ENCODE peak calls at places on chromosomes 11 and 22, in six cellular contexts. One of them, this sample, is unnamed. For H3K27me3, the result is how much of the 10 kb centered on the place peaks cover.

GRCh38 chr11:117911694-117912093 is 17.5 kb downstream of the TMPRSS13 start:
- DNase-seq in right lobe of liver: no peak
- DNase-seq in heart right ventricle: no peak
- DNase-seq in neural progenitor cell: no peak
- DNase-seq in tibial nerve: no peak
- DNase-seq in AG04450: no peak
- DNase-seq in this sample: no peak

GRCh38 chr11:93005239-93005638 is 35.8 kb downstream of the MTNR1B start:
- DNase-seq in right lobe of liver: no peak
- DNase-seq in heart right ventricle: no peak
- DNase-seq in neural progenitor cell: no peak
- DNase-seq in tibial nerve: no peak
- DNase-seq in AG04450: peak
- DNase-seq in this sample: no peak

GRCh38 chr22:38753894-38754246 is 1.9 kb downstream of the SUN2 start:
- DNase-seq in right lobe of liver: no peak
- DNase-seq in heart right ventricle: no peak
- DNase-seq in neural progenitor cell: no peak
- DNase-seq in tibial nerve: no peak
- DNase-seq in AG04450: no peak
- DNase-seq in this sample: no peak

GRCh38 chr11:575324-575995 is 810 bp upstream of the PHRF1 start:
- DNase-seq in right lobe of liver: no peak
- DNase-seq in heart right ventricle: no peak
- DNase-seq in neural progenitor cell: peak
- DNase-seq in tibial nerve: no peak
- DNase-seq in AG04450: no peak
- DNase-seq in this sample: no peak

GRCh38 chr11:27896096-27896495 is 195.8 kb upstream of the BDNF start:
- DNase-seq in right lobe of liver: no peak
- DNase-seq in heart right ventricle: no peak
- DNase-seq in neural progenitor cell: no peak
- DNase-seq in tibial nerve: no peak
- DNase-seq in AG04450: no peak
- DNase-seq in this sample: no peak

GRCh38 chr11:125053167-125053566 is 9.9 kb upstream of the SLC37A2 start:
- DNase-seq in right lobe of liver: no peak
- DNase-seq in heart right ventricle: no peak
- DNase-seq in neural progenitor cell: no peak
- DNase-seq in tibial nerve: no peak
- DNase-seq in AG04450: no peak
- DNase-seq in this sample: no peak

GRCh38 chr22:43858156-43858895 is 4.0 kb downstream of the SULT4A1 start:
- DNase-seq in right lobe of liver: peak
- DNase-seq in heart right ventricle: no peak
- DNase-seq in neural progenitor cell: no peak
- DNase-seq in tibial nerve: no peak
- DNase-seq in AG04450: no peak
- DNase-seq in this sample: no peak

GRCh38 chr22:23827351-23827995 is 11.3 kb downstream of the DERL3 start:
- DNase-seq in right lobe of liver: peak
- DNase-seq in heart right ventricle: no peak
- DNase-seq in neural progenitor cell: peak
- DNase-seq in tibial nerve: no peak
- DNase-seq in AG04450: no peak
- DNase-seq in this sample: no peak

GRCh38 chr22:40533712-40534378 is 102.7 kb downstream of the MRTFA start:
- DNase-seq in right lobe of liver: no peak
- DNase-seq in heart right ventricle: no peak
- DNase-seq in neural progenitor cell: peak
- DNase-seq in tibial nerve: no peak
- DNase-seq in AG04450: no peak
- DNase-seq in this sample: no peak

GRCh38 chr11:94739331-94739730 is 28.8 kb upstream of the AMOTL1 start:
- DNase-seq in right lobe of liver: no peak
- DNase-seq in heart right ventricle: no peak
- DNase-seq in neural progenitor cell: peak
- DNase-seq in tibial nerve: no peak
- DNase-seq in AG04450: no peak
- DNase-seq in this sample: no peak

GRCh38 chr11:118338637-118339061 is 3.9 kb downstream of the CD3D start:
- DNase-seq in right lobe of liver: no peak
- DNase-seq in heart right ventricle: no peak
- DNase-seq in neural progenitor cell: no peak
- DNase-seq in tibial nerve: no peak
- DNase-seq in AG04450: no peak
- DNase-seq in this sample: no peak

GRCh38 chr22:20775342-20775895 is 1.5 kb downstream of the SERPIND1 start:
- DNase-seq in right lobe of liver: no peak
- DNase-seq in heart right ventricle: no peak
- DNase-seq in neural progenitor cell: no peak
- DNase-seq in tibial nerve: no peak
- DNase-seq in AG04450: no peak
- DNase-seq in this sample: no peak

GRCh38 chr11:19846654-19847330 is 134.2 kb downstream of the NAV2 start:
- DNase-seq in right lobe of liver: no peak
- DNase-seq in heart right ventricle: peak
- DNase-seq in neural progenitor cell: no peak
- DNase-seq in tibial nerve: no peak
- DNase-seq in AG04450: no peak
- DNase-seq in this sample: no peak

GRCh38 chr11:72227316-72228228 is 3.0 kb downstream of the INPPL1 start:
- DNase-seq in right lobe of liver: no peak
- DNase-seq in heart right ventricle: no peak
- DNase-seq in neural progenitor cell: no peak
- DNase-seq in tibial nerve: no peak
- DNase-seq in AG04450: no peak
- DNase-seq in this sample: no peak

GRCh38 chr11:7651700-7652099 is 21.6 kb downstream of the CYB5R2 start:
- DNase-seq in right lobe of liver: no peak
- DNase-seq in heart right ventricle: no peak
- DNase-seq in neural progenitor cell: no peak
- DNase-seq in tibial nerve: no peak
- DNase-seq in AG04450: no peak
- DNase-seq in this sample: peak

GRCh38 chr22:49623176-49623575 is 204.5 kb downstream of the BRD1 start:
- DNase-seq in right lobe of liver: peak
- DNase-seq in heart right ventricle: no peak
- DNase-seq in neural progenitor cell: no peak
- DNase-seq in tibial nerve: no peak
- DNase-seq in AG04450: no peak
- DNase-seq in this sample: no peak

GRCh38 chr11:64223001-64223651 is 2.9 kb downstream of the TRPT1 start:
- DNase-seq in right lobe of liver: peak
- DNase-seq in heart right ventricle: no peak
- DNase-seq in neural progenitor cell: no peak
- DNase-seq in tibial nerve: no peak
- DNase-seq in AG04450: no peak
- DNase-seq in this sample: peak

GRCh38 chr11:94130589-94131362 is 2.1 kb downstream of the PANX1 start:
- DNase-seq in right lobe of liver: no peak
- DNase-seq in heart right ventricle: no peak
- DNase-seq in neural progenitor cell: no peak
- DNase-seq in tibial nerve: no peak
- DNase-seq in AG04450: no peak
- DNase-seq in this sample: no peak

GRCh38 chr11:11607772-11608171 is 14.0 kb downstream of the GALNT18 start:
- DNase-seq in right lobe of liver: no peak
- DNase-seq in heart right ventricle: no peak
- DNase-seq in neural progenitor cell: no peak
- DNase-seq in tibial nerve: no peak
- DNase-seq in AG04450: no peak
- DNase-seq in this sample: no peak

GRCh38 chr11:85977751-85978160 is 91.1 kb downstream of the PICALM start:
- DNase-seq in right lobe of liver: no peak
- DNase-seq in heart right ventricle: no peak
- DNase-seq in neural progenitor cell: no peak
- DNase-seq in tibial nerve: no peak
- DNase-seq in AG04450: no peak
- DNase-seq in this sample: no peak

GRCh38 chr22:43001271-43002197 is 13.4 kb downstream of the PACSIN2 start:
- DNase-seq in right lobe of liver: no peak
- DNase-seq in heart right ventricle: no peak
- DNase-seq in neural progenitor cell: no peak
- DNase-seq in tibial nerve: no peak
- DNase-seq in AG04450: no peak
- DNase-seq in this sample: no peak

GRCh38 chr11:8028766-8029165 is 41.6 kb downstream of the EIF3F start:
- DNase-seq in right lobe of liver: no peak
- DNase-seq in heart right ventricle: no peak
- DNase-seq in neural progenitor cell: no peak
- DNase-seq in tibial nerve: no peak
- DNase-seq in AG04450: no peak
- DNase-seq in this sample: no peak

GRCh38 chr11:118277312-118277711 is 13.2 kb upstream of the MPZL2 start:
- DNase-seq in right lobe of liver: no peak
- DNase-seq in heart right ventricle: no peak
- DNase-seq in neural progenitor cell: no peak
- DNase-seq in tibial nerve: no peak
- DNase-seq in AG04450: no peak
- DNase-seq in this sample: no peak

GRCh38 chr11:134019500-134019899 is 49.4 kb upstream of the JAM3 start:
- DNase-seq in right lobe of liver: peak
- DNase-seq in heart right ventricle: no peak
- DNase-seq in neural progenitor cell: no peak
- DNase-seq in tibial nerve: no peak
- DNase-seq in AG04450: no peak
- DNase-seq in this sample: no peak
- H3K27me3 ChIP-seq in right lobe of liver: under half
- H3K27me3 ChIP-seq in heart right ventricle: under half
- H3K27me3 ChIP-seq in neural progenitor cell: under half
- H3K27me3 ChIP-seq in tibial nerve: under half
- H3K27me3 ChIP-seq in AG04450: under half
- H3K27me3 ChIP-seq in this sample: under half

GRCh38 chr11:59212744-59213573 is at the start of gene MPEG1:
- DNase-seq in right lobe of liver: no peak
- DNase-seq in heart right ventricle: no peak
- DNase-seq in neural progenitor cell: no peak
- DNase-seq in tibial nerve: no peak
- DNase-seq in AG04450: no peak
- DNase-seq in this sample: no peak

GRCh38 chr11:59218893-59219292 is 6.2 kb upstream of the MPEG1 start:
- DNase-seq in right lobe of liver: no peak
- DNase-seq in heart right ventricle: no peak
- DNase-seq in neural progenitor cell: peak
- DNase-seq in tibial nerve: no peak
- DNase-seq in AG04450: no peak
- DNase-seq in this sample: no peak

GRCh38 chr11:59212222-59212621 is 505 bp downstream of the MPEG1 start:
- DNase-seq in right lobe of liver: no peak
- DNase-seq in heart right ventricle: no peak
- DNase-seq in neural progenitor cell: no peak
- DNase-seq in tibial nerve: no peak
- DNase-seq in AG04450: no peak
- DNase-seq in this sample: no peak

GRCh38 chr11:59216654-59217640 is 4.2 kb upstream of the MPEG1 start:
- DNase-seq in right lobe of liver: no peak
- DNase-seq in heart right ventricle: peak
- DNase-seq in neural progenitor cell: no peak
- DNase-seq in tibial nerve: peak
- DNase-seq in AG04450: no peak
- DNase-seq in this sample: no peak

DNA sequence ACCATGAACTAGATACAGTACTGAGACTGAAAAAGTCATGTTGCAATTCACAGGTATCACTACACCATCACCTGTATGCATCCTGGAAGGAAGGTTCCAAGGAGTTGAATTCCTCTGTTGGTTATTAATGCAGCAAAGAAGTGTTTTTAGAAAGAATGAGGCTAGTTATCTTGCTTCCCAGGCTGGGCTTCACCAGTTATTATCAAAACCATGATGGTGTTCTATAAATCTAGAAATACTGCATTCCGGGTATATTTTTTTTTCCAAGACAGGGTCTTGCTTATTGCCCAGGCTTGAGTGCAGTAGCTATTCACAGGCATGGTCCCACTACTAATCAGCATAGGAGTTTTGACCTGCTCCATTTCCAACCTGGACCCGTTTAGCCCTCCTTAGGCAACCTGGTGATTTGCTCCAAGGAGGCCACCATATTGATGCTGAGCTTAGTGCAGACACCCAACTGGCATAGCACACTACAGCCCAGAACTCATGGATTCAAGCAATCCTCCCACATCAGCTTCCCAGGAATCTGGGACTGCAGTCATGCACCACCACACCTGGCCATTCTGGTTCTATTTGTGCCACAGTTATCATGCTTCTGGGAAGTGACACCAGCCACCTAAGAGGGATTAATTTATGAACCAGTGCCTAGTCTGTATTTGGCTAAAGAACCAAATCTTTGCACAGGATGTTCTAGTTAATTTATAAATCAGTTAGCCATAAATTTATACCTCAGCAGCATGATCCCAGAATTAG is 1.6 kb upstream of the MPEG1 start:
- DNase-seq in right lobe of liver: no peak
- DNase-seq in heart right ventricle: no peak
- DNase-seq in neural progenitor cell: no peak
- DNase-seq in tibial nerve: no peak
- DNase-seq in AG04450: no peak
- DNase-seq in this sample: no peak
- H3K27me3 ChIP-seq in right lobe of liver: under half
- H3K27me3 ChIP-seq in heart right ventricle: under half
- H3K27me3 ChIP-seq in neural progenitor cell: under half
- H3K27me3 ChIP-seq in tibial nerve: under half
- H3K27me3 ChIP-seq in AG04450: under half
- H3K27me3 ChIP-seq in this sample: under half

GRCh38 chr11:123421589-123421988 is 8.5 kb upstream of the GRAMD1B start:
- DNase-seq in right lobe of liver: no peak
- DNase-seq in heart right ventricle: no peak
- DNase-seq in neural progenitor cell: no peak
- DNase-seq in tibial nerve: no peak
- DNase-seq in AG04450: no peak
- DNase-seq in this sample: no peak
- H3K27me3 ChIP-seq in right lobe of liver: under half
- H3K27me3 ChIP-seq in heart right ventricle: under half
- H3K27me3 ChIP-seq in neural progenitor cell: under half
- H3K27me3 ChIP-seq in tibial nerve: under half
- H3K27me3 ChIP-seq in AG04450: under half
- H3K27me3 ChIP-seq in this sample: under half

DNA sequence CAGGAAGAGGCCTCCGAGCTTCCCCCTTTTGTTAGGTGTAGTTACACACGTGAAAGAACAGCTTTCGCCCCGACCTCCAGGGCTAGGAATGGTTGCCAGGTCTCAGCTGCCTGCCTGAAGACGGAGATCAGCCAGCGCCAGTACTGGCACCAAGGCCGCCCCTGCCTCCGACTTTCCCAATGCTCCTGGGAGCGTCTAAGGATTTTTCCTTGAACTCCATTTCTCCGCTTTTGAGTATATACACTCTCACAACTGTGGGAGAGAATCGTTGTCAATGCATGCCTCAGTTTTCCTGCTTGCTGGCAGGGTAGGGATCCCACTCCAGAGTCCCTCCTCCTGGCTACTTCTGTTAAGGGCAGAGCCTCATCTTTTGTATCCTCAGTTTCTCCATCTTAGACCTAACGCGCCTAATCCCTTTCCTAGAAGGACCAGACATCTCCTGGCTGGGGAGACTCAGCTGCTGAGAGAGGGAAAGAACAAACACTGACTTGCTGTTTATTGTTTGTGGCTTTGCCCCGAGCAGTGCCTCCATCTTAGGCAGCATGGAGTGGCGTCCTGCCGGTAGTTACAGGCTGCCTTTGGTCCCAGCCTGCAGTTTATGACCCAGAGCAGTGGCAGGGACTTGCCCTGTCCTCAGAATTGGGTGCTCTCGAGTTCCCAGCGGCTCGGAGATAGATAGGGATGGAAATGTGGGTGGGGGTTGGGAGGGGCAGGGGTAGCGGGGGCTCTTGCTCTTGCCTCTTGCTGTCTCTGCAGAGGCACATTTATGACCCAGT is 3.3 kb downstream of the ALX4 start:
- DNase-seq in right lobe of liver: no peak
- DNase-seq in heart right ventricle: no peak
- DNase-seq in neural progenitor cell: peak
- DNase-seq in tibial nerve: no peak
- DNase-seq in AG04450: no peak
- DNase-seq in this sample: no peak
- H3K27me3 ChIP-seq in right lobe of liver: under half
- H3K27me3 ChIP-seq in heart right ventricle: half or more
- H3K27me3 ChIP-seq in neural progenitor cell: half or more
- H3K27me3 ChIP-seq in tibial nerve: under half
- H3K27me3 ChIP-seq in AG04450: half or more
- H3K27me3 ChIP-seq in this sample: half or more